ENCODE peak calls at places on chromosomes 5 and 9, in seven cellular contexts. O is EH; C is ELR; W is DMS153; Q is aorta; K is head of caudate nucleus; D is CD4-positive, CD25-positive, alpha-beta regulatory T cell. T is an unnamed sample.

GRCh38 chr5:8870349-8870748 is 675.5 kb downstream of the SEMA5A start:
- DNase-seq in K (no peak), D (no peak), O (no peak), W (no peak), Q (no peak), C (no peak), T (no peak)

GRCh38 chr5:172364773-172365172 is 81.2 kb upstream of the UBTD2 start:
- DNase-seq in D (no peak), K (peak), W (no peak), O (peak), Q (no peak), C (no peak), T (no peak)

GRCh38 chr5:134249469-134250379 is 23.9 kb upstream of the PPP2CA start:
- DNase-seq in Q (no peak), K (no peak), O (peak), D (no peak), C (peak), W (no peak), T (no peak)

GRCh38 chr5:126452477-126452876 is 29.3 kb downstream of the GRAMD2B start:
- DNase-seq in D (no peak), C (peak), O (peak), W (no peak), Q (no peak), K (no peak), T (no peak)

GRCh38 chr5:55480781-55481180 is 54.0 kb downstream of the PLPP1 start:
- DNase-seq in O (peak), K (no peak), W (no peak), Q (no peak), C (peak), D (no peak), T (no peak)

GRCh38 chr5:83484294-83484693 is 12.8 kb downstream of the VCAN start:
- DNase-seq in C (no peak), K (no peak), O (no peak), W (no peak), D (no peak), Q (no peak), T (no peak)

GRCh38 chr9:92242115-92242778 is 51.2 kb downstream of the IARS1 start:
- DNase-seq in Q (no peak), D (no peak), W (no peak), C (peak), O (peak), K (peak), T (no peak)

GRCh38 chr9:88696501-88696900 is 161.5 kb downstream of the NXNL2 start:
- DNase-seq in O (no peak), K (no peak), Q (no peak), D (no peak), W (no peak), C (no peak), T (no peak)

GRCh38 chr9:71854811-71855210 is 56.2 kb downstream of the ABHD17B start:
- DNase-seq in C (no peak), O (no peak), K (no peak), Q (no peak), D (no peak), W (no peak), T (no peak)

GRCh38 chr5:119088438-119088837 is 17.6 kb downstream of the DMXL1 start:
- DNase-seq in Q (no peak), D (no peak), C (no peak), K (no peak), W (no peak), O (no peak), T (no peak)

GRCh38 chr9:88694625-88695024 is 159.6 kb downstream of the NXNL2 start:
- DNase-seq in K (no peak), D (no peak), O (peak), W (no peak), Q (no peak), C (peak), T (no peak)

GRCh38 chr5:127088226-127088625 is 14.9 kb upstream of the C5orf63 start:
- DNase-seq in Q (no peak), C (peak), K (no peak), D (no peak), W (no peak), O (peak), T (no peak)

GRCh38 chr9:16272766-16273165 is 597.7 kb downstream of the BNC2 start:
- DNase-seq in O (no peak), D (no peak), W (no peak), C (no peak), K (no peak), Q (no peak), T (no peak)

GRCh38 chr5:88831856-88832255 is 51.1 kb downstream of the MEF2C start:
- DNase-seq in Q (no peak), D (no peak), C (no peak), W (no peak), K (no peak), O (no peak), T (no peak)

GRCh38 chr9:36091028-36091953 is 45.2 kb upstream of the GLIPR2 start:
- DNase-seq in W (no peak), C (peak), O (peak), Q (no peak), K (no peak), D (no peak), T (no peak)

GRCh38 chr9:90985631-90986030 is 184.0 kb downstream of the SYK start:
- DNase-seq in K (no peak), Q (no peak), W (no peak), C (no peak), D (no peak), O (no peak), T (no peak)

GRCh38 chr5:126015244-126016054 is 407.8 kb upstream of the GRAMD2B start:
- DNase-seq in Q (no peak), D (no peak), W (no peak), O (no peak), K (no peak), C (no peak), T (no peak)

GRCh38 chr5:178564842-178565550 is 25.2 kb downstream of the COL23A1 start:
- DNase-seq in K (no peak), Q (no peak), C (no peak), D (no peak), O (no peak), W (no peak), T (no peak)

GRCh38 chr9:105114956-105115728 is 129.3 kb upstream of the SLC44A1 start:
- DNase-seq in O (peak), D (no peak), K (no peak), Q (no peak), C (peak), W (no peak), T (no peak)

GRCh38 chr9:19440823-19441580 is 32.2 kb downstream of the ACER2 start:
- DNase-seq in D (no peak), Q (no peak), O (no peak), W (no peak), C (no peak), K (no peak), T (no peak)

GRCh38 chr5:180284161-180284560 is 7.7 kb downstream of the MAPK9 start:
- DNase-seq in Q (no peak), K (peak), C (no peak), O (no peak), D (no peak), W (no peak), T (no peak)

GRCh38 chr5:127229185-127229889 is 61.3 kb upstream of the MEGF10 start:
- DNase-seq in O (peak), C (peak), Q (peak), W (peak), D (peak), K (peak), T (peak)

GRCh38 chr9:93240891-93241334 is 57.0 kb downstream of the WNK2 start:
- DNase-seq in W (no peak), Q (no peak), O (no peak), K (no peak), D (no peak), C (no peak), T (no peak)

GRCh38 chr9:102206432-102206831 is 468.0 kb upstream of the GRIN3A start:
- DNase-seq in W (no peak), Q (no peak), K (no peak), D (no peak), O (no peak), C (no peak), T (no peak)

T was measured in activated T-helper 2 cell treated with anti-CD3 and anti-CD28 coated beads, Interferon-gamma antibody, Interleukin-2, Interleukin-4, amounts not matched to agents 10 μg/mL and 5 μg/mL and 100 μg/mL, durations not matched to agents 14 hours and 24 hours and 36 hours.